ENCODE peak calls at places on chromosomes 4 and X, in nine cellular contexts. E is mesothelial cell of epicardium, L is RPMI7951, N is Calu3, P is suprapubic skin, X is stomach, Q is H9, R is PC-3, J is NT2/D1. V is an unnamed sample.

GRCh38 chr4:109296545-109296944 is 5.9 kb downstream of the COL25A1 start:
- DNase-seq in Q (no peak), X (no peak), P (no peak), N (no peak), E (no peak), J (no peak), R (no peak), L (no peak), V (no peak)

GRCh38 chrX:39819921-39820849 is 277.6 kb downstream of the BCOR start:
- DNase-seq in R (no peak), L (no peak), N (no peak), X (peak), J (no peak), Q (peak), E (no peak), P (no peak), V (peak)

GRCh38 chrX:121036951-121037350 is 10.5 kb upstream of the GLUD2 start:
- DNase-seq in E (no peak), P (no peak), X (no peak), R (no peak), L (no peak), J (no peak), N (no peak), Q (no peak), V (no peak)

GRCh38 chr4:73912191-73912590 is 43.0 kb downstream of the CXCL1 start:
- DNase-seq in E (no peak), X (no peak), N (no peak), R (no peak), J (no peak), Q (no peak), P (no peak), L (no peak), V (no peak)

GRCh38 chr4:64251779-64252178 is 157.5 kb downstream of the TECRL start:
- DNase-seq in Q (no peak), X (no peak), P (no peak), L (no peak), J (no peak), R (no peak), E (no peak), N (no peak), V (no peak)

GRCh38 chrX:124348152-124348551 is 1.8 kb downstream of the SH2D1A start:
- DNase-seq in R (no peak), L (no peak), N (no peak), P (no peak), Q (no peak), E (no peak), X (no peak), J (no peak), V (no peak)

GRCh38 chrX:24728530-24728929 is 34.8 kb downstream of the POLA1 start:
- DNase-seq in L (no peak), E (no peak), R (no peak), X (no peak), J (no peak), N (no peak), P (no peak), Q (no peak), V (no peak)

GRCh38 chrX:55919367-55920221 is 202.0 kb downstream of the RRAGB start:
- DNase-seq in P (no peak), J (no peak), R (peak), Q (peak), E (no peak), X (no peak), L (peak), N (no peak), V (no peak)

GRCh38 chrX:8755116-8755515 is 23.2 kb upstream of the ANOS1 start:
- DNase-seq in Q (no peak), L (no peak), N (no peak), E (no peak), R (peak), J (no peak), X (no peak), P (no peak), V (no peak)

GRCh38 chr4:107808572-107808971 is 16.2 kb upstream of the SGMS2 start:
- DNase-seq in X (no peak), R (no peak), E (no peak), N (peak), L (no peak), P (no peak), Q (no peak), J (no peak), V (no peak)

GRCh38 chr4:152095701-152096070 is 334.9 kb upstream of the GATB start:
- DNase-seq in E (no peak), N (no peak), P (no peak), X (no peak), L (peak), J (no peak), R (peak), Q (no peak), V (no peak)

GRCh38 chr4:1523506-1523905 is 117.3 kb upstream of the NKX1-1 start:
- DNase-seq in N (no peak), E (no peak), Q (no peak), L (no peak), P (no peak), J (no peak), X (no peak), R (no peak), V (no peak)

GRCh38 chr4:160316036-160316435 is 1213.2 kb downstream of the RAPGEF2 start:
- DNase-seq in N (no peak), L (no peak), E (no peak), P (no peak), X (no peak), Q (no peak), J (no peak), R (peak), V (no peak)

GRCh38 chr4:25350561-25350960 is 26.5 kb upstream of the ANAPC4 start:
- DNase-seq in N (no peak), L (no peak), X (no peak), R (no peak), E (no peak), J (no peak), P (no peak), Q (no peak), V (no peak)

GRCh38 chr4:76194325-76194724 is 19.3 kb downstream of the SCARB2 start:
- DNase-seq in Q (no peak), N (peak), R (peak), X (no peak), P (no peak), L (peak), J (no peak), E (no peak), V (peak)

GRCh38 chrX:107577933-107578332 is 50.4 kb upstream of the PRPS1 start:
- DNase-seq in N (no peak), E (no peak), X (no peak), R (no peak), P (no peak), Q (no peak), L (no peak), J (no peak), V (no peak)

GRCh38 chr4:95155759-95156451 is 392.9 kb downstream of the UNC5C start:
- DNase-seq in L (peak), R (peak), P (no peak), N (no peak), Q (no peak), E (no peak), X (no peak), J (no peak), V (peak)

GRCh38 chrX:154348646-154349358 is 25.6 kb downstream of the FLNA start:
- DNase-seq in X (no peak), L (no peak), N (no peak), E (peak), Q (no peak), J (no peak), R (no peak), P (peak), V (no peak)

GRCh38 chr4:2803624-2804448 is 11.0 kb downstream of the SH3BP2 start:
- DNase-seq in N (no peak), J (no peak), P (peak), R (peak), Q (no peak), E (no peak), L (peak), X (no peak), V (no peak)

GRCh38 chr4:111136438-111136837 is 513.6 kb upstream of the PITX2 start:
- DNase-seq in X (no peak), R (peak), E (no peak), J (peak), P (no peak), Q (no peak), N (peak), L (peak), V (peak)

GRCh38 chrX:15675490-15675921 is 10.9 kb upstream of the CLTRN start:
- DNase-seq in R (peak), E (peak), Q (peak), P (peak), X (peak), N (peak), J (peak), L (no peak), V (no peak)

GRCh38 chrX:110061138-110061537 is 58.2 kb downstream of the TMEM164 start:
- DNase-seq in E (no peak), Q (no peak), P (no peak), R (no peak), N (no peak), J (no peak), X (no peak), L (peak), V (peak)

GRCh38 chr4:11773798-11774197 is 345.1 kb upstream of the HS3ST1 start:
- DNase-seq in P (no peak), J (no peak), L (no peak), N (no peak), X (no peak), E (no peak), Q (no peak), R (no peak), V (peak)

GRCh38 chrX:134931550-134931949 is 59.2 kb upstream of the SMIM10 start:
- DNase-seq in N (no peak), E (no peak), J (no peak), P (no peak), L (no peak), Q (no peak), X (no peak), R (peak), V (no peak)

V was measured in fibroblast of the aortic adventitia.